ENCODE peak calls at places on chromosomes 4 and X, in six cellular contexts. W is iPS DF 6.9, N is AG09309, G is germinal center, R is suprapubic skin, Q is lower lobe of right lung. J is an unnamed sample.

GRCh38 chr4:185472063-185472542 is 570 bp upstream of the CCDC110 start:
- DNase-seq in W (no peak), N (no peak), G (no peak), R (no peak), Q (no peak), J (no peak)

GRCh38 chrX:123830309-123830708 is 29.5 kb upstream of the XIAP start:
- DNase-seq in W (no peak), N (peak), G (peak), R (no peak), Q (peak), J (peak)

GRCh38 chr4:23373269-23373668 is 516.6 kb downstream of the PPARGC1A start:
- DNase-seq in W (no peak), N (no peak), G (no peak), R (no peak), Q (peak), J (no peak)

GRCh38 chr4:61379406-61379805 is 179.3 kb downstream of the ADGRL3 start:
- DNase-seq in W (no peak), N (no peak), G (no peak), R (no peak), Q (no peak), J (no peak)

GRCh38 chr4:165301833-165302232 is 25.6 kb upstream of the MSMO1 start:
- DNase-seq in W (no peak), N (no peak), G (no peak), R (no peak), Q (no peak), J (no peak)

GRCh38 chr4:140152015-140152703 is 1.8 kb downstream of the MAML3 start:
- DNase-seq in W (no peak), N (no peak), G (peak), R (peak), Q (peak), J (peak)

GRCh38 chr4:150886597-150886996 is 128.5 kb downstream of the LRBA start:
- DNase-seq in W (no peak), N (no peak), G (no peak), R (no peak), Q (no peak), J (no peak)

GRCh38 chrX:123085311-123085940 is 98.7 kb upstream of the GRIA3 start:
- DNase-seq in W (peak), N (no peak), G (no peak), R (no peak), Q (no peak), J (no peak)

GRCh38 chrX:135521405-135522131 is 1.1 kb downstream of the INTS6L start:
- DNase-seq in W (no peak), N (peak), G (peak), R (peak), Q (peak), J (peak)

GRCh38 chr4:118992149-118992548 is 103.5 kb downstream of the SYNPO2 start:
- DNase-seq in W (no peak), N (no peak), G (no peak), R (no peak), Q (no peak), J (no peak)

GRCh38 chr4:179625391-179625790 is 2183.2 kb upstream of the AGA start:
- DNase-seq in W (no peak), N (no peak), G (no peak), R (no peak), Q (no peak), J (no peak)

GRCh38 chr4:179145746-179146530 is 1703.7 kb upstream of the AGA start:
- DNase-seq in W (no peak), N (no peak), G (no peak), R (no peak), Q (no peak), J (no peak)

GRCh38 chrX:30607155-30607554 is 29.6 kb upstream of the TASL start:
- DNase-seq in W (no peak), N (no peak), G (no peak), R (no peak), Q (no peak), J (no peak)

GRCh38 chr4:186297013-186297645 is 31.1 kb downstream of the F11 start:
- DNase-seq in W (peak), N (peak), G (peak), R (no peak), Q (no peak), J (no peak)

GRCh38 chrX:129984196-129984962 is 1.9 kb downstream of the BCORL1 start:
- DNase-seq in W (no peak), N (no peak), G (peak), R (no peak), Q (peak), J (no peak)

J was measured in posterior cingulate gyrus.